ENCODE peak calls at places on chromosome 16, in seven cellular contexts. F is activated CD8-positive, alpha-beta memory T cell treated with anti-CD3 and anti-CD28 coated beads, Interleukin-2, amount 10 ng/mL, durations not matched to agents 7 days and 5 days; D is T-cell; Z is cardiac fibroblast; Q is fibroblast of mammary gland; H is GM23248; T is vagina. J is an unnamed sample.
A peak's percentile ranks its signal among the peaks of the same experiment; 100 is the strongest.

GRCh38 chr16:48408688-48409087 is 23.5 kb upstream of the SIAH1 start:
- DNase-seq in F (no peak), D (no peak), Z (peak; percentile 72), Q (peak; percentile 57), H (peak; percentile 49), T (no peak), J (peak; percentile 70)

GRCh38 chr16:67989322-67990017 is 9.2 kb upstream of the DPEP3 start:
- DNase-seq in F (peak; percentile 39), D (no peak), Z (no peak), Q (no peak), H (no peak), T (no peak), J (no peak)

GRCh38 chr16:54208262-54208661 is 78.3 kb downstream of the IRX3 start:
- DNase-seq in F (no peak), D (no peak), Z (peak; percentile 33), Q (peak; percentile 42), H (peak; percentile 58), T (no peak), J (no peak)

GRCh38 chr16:57638381-57638780 is 10.0 kb downstream of the ADGRG1 start:
- DNase-seq in F (no peak), D (no peak), Z (no peak), Q (no peak), H (no peak), T (no peak), J (no peak)

GRCh38 chr16:31460582-31461002 is 1.3 kb downstream of the ARMC5 start:
- DNase-seq in F (no peak), D (no peak), Z (peak; percentile 74), Q (peak; percentile 78), H (peak; percentile 86), T (no peak), J (peak; percentile 48)

GRCh38 chr16:83393196-83393981 is 414.4 kb upstream of the HSBP1 start:
- DNase-seq in F (no peak), D (no peak), Z (peak; percentile 65), Q (peak; percentile 31), H (peak; percentile 59), T (no peak), J (peak; percentile 68)

GRCh38 chr16:89920723-89921122 is 2.1 kb downstream of the MC1R start:
- DNase-seq in F (no peak), D (no peak), Z (peak; percentile 40), Q (peak; percentile 62), H (peak; percentile 81), T (no peak), J (peak; percentile 37)

GRCh38 chr16:3951861-3952332 is 71.4 kb upstream of the CREBBP start:
- DNase-seq in F (no peak), D (no peak), Z (peak; percentile 68), Q (peak; percentile 72), H (peak; percentile 59), T (no peak), J (no peak)

GRCh38 chr16:7839568-7839967 is 506.9 kb downstream of the RBFOX1 start:
- DNase-seq in F (no peak), D (no peak), Z (no peak), Q (no peak), H (no peak), T (no peak), J (no peak)

GRCh38 chr16:56891685-56892084 is 26.7 kb downstream of the SLC12A3 start:
- DNase-seq in F (no peak), D (no peak), Z (no peak), Q (no peak), H (no peak), T (no peak), J (no peak)

GRCh38 chr16:4979736-4980660 is 21.9 kb downstream of the SEC14L5 start:
- DNase-seq in F (no peak), D (no peak), Z (no peak), Q (no peak), H (no peak), T (no peak), J (no peak)

GRCh38 chr16:86580063-86580797 is 1.9 kb downstream of the FOXL1 start:
- DNase-seq in F (no peak), D (no peak), Z (peak; percentile 43), Q (no peak), H (peak; percentile 50), T (no peak), J (no peak)

GRCh38 chr16:53098526-53099317 is 43.9 kb downstream of the CHD9 start:
- DNase-seq in F (peak; percentile 73), D (peak; percentile 12), Z (peak; percentile 97), Q (peak; percentile 98), H (peak; percentile 91), T (no peak), J (peak; percentile 97)

GRCh38 chr16:80580109-80580832 is 39.5 kb downstream of the DYNLRB2 start:
- DNase-seq in F (peak; percentile 95), D (peak; percentile 56), Z (peak; percentile 69), Q (peak; percentile 60), H (peak; percentile 68), T (no peak), J (peak; percentile 25)

GRCh38 chr16:15553313-15554088 is 89.5 kb downstream of the MARF1 start:
- DNase-seq in F (no peak), D (no peak), Z (peak; percentile 22), Q (peak; percentile 39), H (peak; percentile 54), T (no peak), J (no peak)

GRCh38 chr16:68991075-68991474 is 114.4 kb upstream of the HAS3 start:
- DNase-seq in F (no peak), D (no peak), Z (no peak), Q (no peak), H (no peak), T (no peak), J (no peak)

GRCh38 chr16:20675488-20676267 is 21.8 kb downstream of the ACSM1 start:
- DNase-seq in F (no peak), D (no peak), Z (peak; percentile 22), Q (peak; percentile 0), H (peak; percentile 10), T (no peak), J (peak; percentile 15)

GRCh38 chr16:80607204-80607603 is 66.4 kb downstream of the DYNLRB2 start:
- DNase-seq in F (no peak), D (no peak), Z (no peak), Q (no peak), H (no peak), T (no peak), J (no peak)

GRCh38 chr16:2482181-2483107 is 7.5 kb downstream of the TBC1D24 start:
- DNase-seq in F (no peak), D (no peak), Z (peak; percentile 42), Q (peak; percentile 59), H (peak; percentile 92), T (no peak), J (peak; percentile 87)

GRCh38 chr16:24609740-24610420 is 70.5 kb downstream of the RBBP6 start:
- DNase-seq in F (no peak), D (no peak), Z (peak; percentile 62), Q (peak; percentile 55), H (peak; percentile 81), T (no peak), J (peak; percentile 52)

GRCh38 chr16:6482861-6483530 is 849.6 kb upstream of the RBFOX1 start:
- DNase-seq in F (no peak), D (no peak), Z (no peak), Q (no peak), H (no peak), T (no peak), J (no peak)

GRCh38 chr16:47247691-47248090 is 103.9 kb upstream of the NETO2 start:
- DNase-seq in F (no peak), D (no peak), Z (no peak), Q (no peak), H (no peak), T (no peak), J (no peak)

GRCh38 chr16:17246974-17247718 is 223.6 kb downstream of the XYLT1 start:
- DNase-seq in F (no peak), D (no peak), Z (no peak), Q (no peak), H (no peak), T (no peak), J (no peak)

GRCh38 chr16:50763211-50763610 is 21.3 kb downstream of the CYLD start:
- DNase-seq in F (no peak), D (no peak), Z (peak; percentile 43), Q (no peak), H (peak; percentile 30), T (no peak), J (peak; percentile 42)

GRCh38 chr16:22008215-22009142 is 568 bp downstream of the MOSMO start:
- DNase-seq in F (peak; percentile 52), D (no peak), Z (no peak), Q (no peak), H (peak; percentile 32), T (no peak), J (peak; percentile 4)

GRCh38 chr16:84933774-84934571 is 77.4 kb downstream of the ZDHHC7 start:
- DNase-seq in F (no peak), D (no peak), Z (peak; percentile 25), Q (no peak), H (peak; percentile 75), T (no peak), J (peak; percentile 54)

GRCh38 chr16:26688105-26688504 is 378.6 kb upstream of the C16orf82 start:
- DNase-seq in F (no peak), D (no peak), Z (no peak), Q (no peak), H (no peak), T (no peak), J (no peak)

GRCh38 chr16:48608871-48609452 is 1.0 kb downstream of the N4BP1 start:
- DNase-seq in F (peak; percentile 65), D (no peak), Z (no peak), Q (no peak), H (peak; percentile 51), T (peak; percentile 55), J (peak; percentile 24)

GRCh38 chr16:49352923-49353322 is 20.7 kb upstream of the C16orf78 start:
- DNase-seq in F (no peak), D (no peak), Z (peak; percentile 2), Q (peak; percentile 9), H (peak; percentile 13), T (no peak), J (peak; percentile 39)

GRCh38 chr16:50802000-50802399 is 60.1 kb downstream of the CYLD start:
- DNase-seq in F (no peak), D (no peak), Z (peak; percentile 34), Q (peak; percentile 49), H (peak; percentile 21), T (no peak), J (peak; percentile 13)

GRCh38 chr16:89013692-89014455 is 36.9 kb upstream of the CBFA2T3 start:
- DNase-seq in F (no peak), D (no peak), Z (no peak), Q (no peak), H (no peak), T (no peak), J (no peak)

GRCh38 chr16:58499615-58500328 is at the start of gene NDRG4:
- DNase-seq in F (peak; percentile 70), D (no peak), Z (peak; percentile 87), Q (peak; percentile 79), H (peak; percentile 79), T (no peak), J (peak; percentile 74)

GRCh38 chr16:8630205-8630953 is 8.9 kb downstream of the METTL22 start:
- DNase-seq in F (no peak), D (no peak), Z (no peak), Q (no peak), H (no peak), T (no peak), J (no peak)

GRCh38 chr16:56606688-56607618 is 1.4 kb upstream of the MT2A start:
- DNase-seq in F (no peak), D (no peak), Z (peak; percentile 100), Q (peak; percentile 100), H (peak; percentile 98), T (no peak), J (peak; percentile 100)

GRCh38 chr16:984736-985135 is 3.2 kb downstream of the SOX8 start:
- DNase-seq in F (no peak), D (no peak), Z (no peak), Q (no peak), H (no peak), T (no peak), J (no peak)